ENCODE peak calls at places on chromosomes 16 and 17, in six cellular contexts. G is stomach, L is heart left ventricle, E is kidney epithelial cell, D is AG09319, U is GM23338. S is an unnamed sample.

GRCh38 chr17:50036455-50037320 is 19.2 kb upstream of the ITGA3 start:
- DNase-seq in G (no peak), L (no peak), E (no peak), D (no peak), U (no peak), S (no peak)

GRCh38 chr16:90018297-90019200 is 707 bp downstream of the DBNDD1 start:
- DNase-seq in G (peak; percentile 64), L (no peak), E (no peak), D (no peak), U (peak; percentile 54), S (peak; percentile 54)

GRCh38 chr16:23679274-23679985 is 741 bp downstream of the PLK1 start:
- DNase-seq in G (no peak), L (no peak), E (no peak), D (no peak), U (peak; percentile 77), S (peak; percentile 39)

GRCh38 chr17:9408381-9408780 is 167.2 kb downstream of the STX8 start:
- DNase-seq in G (no peak), L (no peak), E (peak; percentile 85), D (no peak), U (no peak), S (no peak)

GRCh38 chr16:12546918-12547607 is 256.6 kb downstream of the CPPED1 start:
- DNase-seq in G (no peak), L (no peak), E (no peak), D (no peak), U (no peak), S (no peak)

GRCh38 chr17:79996291-79996690 is 39.4 kb downstream of the TBC1D16 start:
- DNase-seq in G (no peak), L (no peak), E (no peak), D (no peak), U (no peak), S (no peak)

GRCh38 chr16:74775255-74775654 is 635 bp upstream of the FA2H start:
- DNase-seq in G (no peak), L (no peak), E (no peak), D (no peak), U (no peak), S (no peak)

GRCh38 chr17:58276423-58276822 is 4.3 kb downstream of the MPO start:
- DNase-seq in G (no peak), L (no peak), E (no peak), D (no peak), U (peak; percentile 44), S (no peak)

GRCh38 chr16:64417711-64418227 is 704.1 kb downstream of the CDH11 start:
- DNase-seq in G (no peak), L (no peak), E (no peak), D (peak; percentile 75), U (no peak), S (no peak)

GRCh38 chr16:67703626-67704025 is 15.5 kb downstream of the GFOD2 start:
- DNase-seq in G (no peak), L (no peak), E (no peak), D (no peak), U (no peak), S (no peak)

GRCh38 chr16:55552621-55553020 is 13.9 kb upstream of the CAPNS2 start:
- DNase-seq in G (no peak), L (no peak), E (peak; percentile 47), D (no peak), U (no peak), S (no peak)

GRCh38 chr16:51666074-51666473 is 515.0 kb upstream of the SALL1 start:
- DNase-seq in G (no peak), L (no peak), E (no peak), D (no peak), U (no peak), S (no peak)

GRCh38 chr16:4639899-4640509 is 15.4 kb downstream of the MGRN1 start:
- DNase-seq in G (no peak), L (no peak), E (no peak), D (no peak), U (no peak), S (no peak)

GRCh38 chr17:55089955-55090573 is 121.5 kb downstream of the STXBP4 start:
- DNase-seq in G (no peak), L (no peak), E (peak; percentile 1), D (no peak), U (peak; percentile 30), S (no peak)

GRCh38 chr17:41048441-41048840 is 1.3 kb upstream of the KRTAP2-1 start:
- DNase-seq in G (no peak), L (no peak), E (no peak), D (no peak), U (no peak), S (no peak)

GRCh38 chr16:783404-784161 is 4.6 kb downstream of the RPUSD1 start:
- DNase-seq in G (peak; percentile 43), L (peak; percentile 55), E (no peak), D (no peak), U (no peak), S (no peak)

GRCh38 chr16:15843635-15844279 is 13.1 kb downstream of the MYH11 start:
- DNase-seq in G (no peak), L (no peak), E (no peak), D (no peak), U (no peak), S (no peak)

GRCh38 chr17:75643033-75644017 is 10.1 kb downstream of the SMIM5 start:
- DNase-seq in G (peak; percentile 74), L (peak; percentile 49), E (no peak), D (no peak), U (peak; percentile 68), S (no peak)

GRCh38 chr16:6517321-6517720 is 815.3 kb upstream of the RBFOX1 start:
- DNase-seq in G (no peak), L (no peak), E (no peak), D (no peak), U (no peak), S (no peak)

DNA sequence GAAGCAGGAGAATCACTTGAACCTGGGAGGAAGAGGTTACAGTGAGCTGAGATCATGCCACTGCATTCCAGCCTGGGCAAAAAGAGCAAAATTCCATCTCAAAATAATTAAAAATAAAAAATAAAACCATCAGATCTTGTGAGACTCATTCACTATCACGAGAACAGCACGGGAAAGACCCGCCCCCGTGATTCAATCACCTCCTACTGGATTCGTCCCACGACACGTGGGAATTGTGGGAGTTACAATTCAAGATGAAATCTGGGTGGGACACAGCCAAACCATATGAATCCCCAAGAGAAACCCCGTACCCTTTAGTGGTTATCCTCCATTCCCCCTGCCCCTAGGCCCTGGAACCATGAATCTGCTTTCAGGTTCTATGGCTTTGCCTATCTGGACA is 15.4 kb upstream of the MGAT5B start:
- DNase-seq in G (no peak), L (no peak), E (no peak), D (no peak), U (no peak), S (no peak)
- TF ChIP-seq CTCF in G (no peak), L (no peak), E (no peak), D (no peak), U (no peak), S (no peak)

DNA sequence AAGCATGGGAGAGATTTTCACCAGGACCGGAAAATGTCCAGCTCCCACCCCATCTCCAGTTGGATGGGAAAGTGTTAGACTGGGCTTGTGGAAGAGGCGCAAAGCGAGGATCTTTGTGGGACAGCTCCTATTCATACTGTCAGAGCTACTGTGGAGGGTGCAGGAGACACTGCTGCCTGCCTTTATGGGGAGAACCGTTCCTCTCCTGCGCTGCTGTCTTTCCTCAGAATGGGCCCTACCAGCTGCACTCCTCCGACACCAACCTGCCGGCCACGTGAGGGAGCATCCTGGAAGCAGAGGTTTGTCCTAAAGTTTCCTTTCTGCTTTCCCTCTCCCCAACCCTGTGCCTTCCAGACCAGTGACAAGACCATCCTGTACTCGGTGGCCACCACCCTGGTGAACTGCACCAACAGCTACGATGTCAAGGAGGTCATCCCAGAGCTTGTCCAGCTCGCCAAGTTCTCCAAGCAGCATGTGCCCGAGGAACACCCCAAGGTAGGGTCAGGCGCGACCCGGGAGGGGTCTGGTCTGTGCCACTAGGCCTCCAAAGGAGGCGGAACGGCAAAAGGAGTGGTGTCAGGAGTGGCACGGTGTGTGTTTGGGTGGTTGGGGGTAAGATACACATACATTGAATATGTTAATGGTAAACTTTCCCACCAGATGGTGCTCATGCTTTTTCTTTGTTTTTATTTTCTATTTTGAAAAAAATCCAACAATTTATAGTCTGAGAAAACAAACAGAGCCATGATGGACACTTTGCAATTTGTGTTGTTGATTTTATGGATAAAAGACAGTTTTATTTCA is 23.0 kb downstream of the SLC35G3 start:
- DNase-seq in G (no peak), L (no peak), E (no peak), D (no peak), U (no peak), S (no peak)
- TF ChIP-seq CTCF in G (no peak), L (peak; percentile 33), E (no peak), D (peak; percentile 31), U (peak; percentile 11), S (no peak)

GRCh38 chr17:64155090-64155630 is 25.2 kb upstream of the ERN1 start:
- DNase-seq in G (no peak), L (no peak), E (no peak), D (no peak), U (no peak), S (no peak)

GRCh38 chr17:64152428-64153125 is 22.6 kb upstream of the ERN1 start:
- DNase-seq in G (no peak), L (no peak), E (no peak), D (no peak), U (no peak), S (no peak)

GRCh38 chr17:64153565-64153964 is 23.6 kb upstream of the ERN1 start:
- DNase-seq in G (no peak), L (no peak), E (no peak), D (no peak), U (no peak), S (no peak)

GRCh38 chr17:64155751-64156544 is 26.0 kb upstream of the ERN1 start:
- DNase-seq in G (peak; percentile 77), L (peak; percentile 86), E (no peak), D (no peak), U (no peak), S (peak; percentile 19)

DNA sequence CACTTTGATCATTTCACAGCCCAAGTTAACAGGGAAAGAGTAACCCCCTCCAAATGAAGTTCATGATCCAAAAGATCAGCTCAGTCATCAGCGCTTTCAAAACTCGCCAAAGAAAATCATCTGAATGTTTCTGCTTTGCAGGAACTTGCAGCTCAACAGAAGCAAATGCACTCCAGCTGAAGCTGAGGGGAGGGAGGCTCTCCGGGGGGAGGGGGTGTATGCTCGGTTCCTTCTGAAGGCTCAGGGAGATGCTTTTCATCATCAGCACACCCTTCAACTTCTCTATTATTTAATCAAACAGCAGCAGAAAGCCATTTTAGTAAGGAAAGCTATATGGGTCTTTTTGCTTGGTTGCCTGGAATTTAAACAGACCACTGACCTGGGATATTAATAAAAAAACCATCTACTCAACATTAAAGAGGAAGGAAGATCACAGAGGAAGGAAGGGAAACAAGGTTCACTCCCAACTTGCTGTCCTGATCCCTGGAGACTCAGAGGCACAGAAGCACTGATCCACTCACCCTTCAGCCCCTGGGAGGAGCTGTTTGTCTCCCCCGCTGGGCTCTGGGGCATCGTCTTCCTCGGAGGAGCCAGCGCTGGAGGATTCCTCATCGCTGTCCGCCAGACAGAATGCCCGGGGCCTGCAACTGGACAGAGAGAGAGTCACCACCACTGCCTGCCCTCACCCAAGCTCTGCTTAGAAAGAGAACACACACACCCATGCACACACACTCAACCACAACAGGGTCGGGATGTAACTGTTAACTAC is 24.6 kb upstream of the ERN1 start:
- DNase-seq in G (no peak), L (no peak), E (no peak), D (no peak), U (peak; percentile 11), S (no peak)
- TF ChIP-seq CTCF in G (no peak), L (no peak), E (no peak), D (no peak), U (peak; percentile 43), S (no peak)

DNA sequence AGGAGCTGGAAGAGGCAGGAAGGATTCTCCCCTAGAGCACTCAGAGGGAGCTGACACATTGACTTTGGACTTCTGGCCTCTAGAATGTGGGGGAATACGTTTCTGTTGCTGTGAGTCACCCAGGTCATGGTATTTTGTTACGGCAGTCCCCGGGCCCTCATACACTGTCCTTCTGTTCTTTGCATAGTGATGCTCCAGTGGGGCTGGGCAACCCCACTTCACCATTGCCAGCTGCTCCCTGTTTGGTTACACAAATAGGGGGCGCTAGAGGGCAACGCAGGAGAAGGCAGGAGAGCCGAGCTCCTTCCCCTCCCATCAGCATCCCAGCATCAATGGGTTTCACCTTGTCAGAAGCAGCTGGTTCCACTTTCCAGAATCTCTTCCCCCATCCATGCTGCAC is 257.7 kb upstream of the FOXF1 start:
- DNase-seq in G (no peak), L (no peak), E (no peak), D (no peak), U (peak; percentile 89), S (peak; percentile 40)
- TF ChIP-seq CTCF in G (no peak), L (no peak), E (peak; percentile 20), D (peak; percentile 43), U (peak; percentile 95), S (peak; percentile 45)

S was measured in nephron progenitor cell.